ENCODE peak calls at places on chromosomes 5 and 9, in six cellular contexts. N is stimulated activated CD4-positive, alpha-beta T cell treated with anti-CD3 and anti-CD28 coated beads, Interleukin-2, amount 100 ng/mL, for 48 hours; Q is AG04450; F is T-helper 2 cell; K is KBM-7; E is tibial nerve. M is an unnamed sample.

GRCh38 chr5:72305194-72306142 is 14.6 kb downstream of the MRPS27 start:
- DNase-seq in N (no peak), Q (no peak), F (no peak), K (no peak), E (no peak), M (no peak)

GRCh38 chr5:128695791-128696520 is 157.9 kb upstream of the FBN2 start:
- DNase-seq in N (no peak), Q (no peak), F (no peak), K (no peak), E (no peak), M (no peak)

GRCh38 chr5:12795333-12795663 is 891.1 kb upstream of the CTNND2 start:
- DNase-seq in N (no peak), Q (no peak), F (no peak), K (no peak), E (no peak), M (no peak)

GRCh38 chr9:81851340-81851739 is 76.9 kb upstream of the SPATA31D4 start:
- DNase-seq in N (no peak), Q (no peak), F (no peak), K (no peak), E (no peak), M (no peak)

GRCh38 chr9:4293293-4293931 is 6.5 kb downstream of the GLIS3 start:
- DNase-seq in N (no peak), Q (peak; percentile 80), F (no peak), K (no peak), E (no peak), M (no peak)

GRCh38 chr5:178454308-178454707 is 135.9 kb downstream of the COL23A1 start:
- DNase-seq in N (no peak), Q (no peak), F (no peak), K (no peak), E (no peak), M (no peak)

GRCh38 chr5:132457371-132458225 is 33.0 kb downstream of the IRF1 start:
- DNase-seq in N (no peak), Q (no peak), F (no peak), K (peak; percentile 75), E (peak; percentile 50), M (no peak)

GRCh38 chr5:173890195-173890951 is 2.2 kb downstream of the CPEB4 start:
- DNase-seq in N (no peak), Q (no peak), F (no peak), K (peak; percentile 30), E (no peak), M (no peak)

GRCh38 chr5:126334755-126335154 is 88.5 kb upstream of the GRAMD2B start:
- DNase-seq in N (no peak), Q (no peak), F (no peak), K (no peak), E (no peak), M (no peak)

GRCh38 chr5:97043511-97043910 is 98.9 kb downstream of the LIX1 start:
- DNase-seq in N (no peak), Q (no peak), F (no peak), K (no peak), E (no peak), M (no peak)

GRCh38 chr9:107249131-107249533 is 33.9 kb upstream of the RAD23B start:
- DNase-seq in N (no peak), Q (no peak), F (no peak), K (no peak), E (no peak), M (no peak)

GRCh38 chr5:172361566-172362238 is 78.1 kb upstream of the UBTD2 start:
- DNase-seq in N (peak; percentile 19), Q (peak; percentile 97), F (no peak), K (no peak), E (peak; percentile 50), M (no peak)

GRCh38 chr9:33202018-33202417 is 34.9 kb upstream of the B4GALT1 start:
- DNase-seq in N (no peak), Q (no peak), F (no peak), K (no peak), E (no peak), M (no peak)

GRCh38 chr9:106111039-106111740 is 416.8 kb downstream of the TMEM38B start:
- DNase-seq in N (no peak), Q (no peak), F (no peak), K (no peak), E (no peak), M (no peak)

GRCh38 chr5:154829589-154830218 is 20.7 kb downstream of the FAXDC2 start:
- DNase-seq in N (no peak), Q (no peak), F (no peak), K (no peak), E (no peak), M (no peak)

GRCh38 chr5:180684623-180685161 is 35.3 kb upstream of the FLT4 start:
- DNase-seq in N (no peak), Q (no peak), F (no peak), K (no peak), E (no peak), M (no peak)

GRCh38 chr9:33320568-33321261 is 30.4 kb downstream of the NFX1 start:
- DNase-seq in N (no peak), Q (peak; percentile 90), F (no peak), K (no peak), E (peak; percentile 16), M (no peak)

GRCh38 chr5:73387630-73388370 is 60.8 kb downstream of the FOXD1 start:
- DNase-seq in N (no peak), Q (no peak), F (peak; percentile 41), K (peak; percentile 15), E (no peak), M (no peak)

GRCh38 chr9:88388203-88388885 is at the start of gene SPIN1:
- DNase-seq in N (peak; percentile 75), Q (no peak), F (peak; percentile 79), K (peak; percentile 32), E (peak; percentile 44), M (peak; percentile 72)

M was measured in neural crest cell.